ENCODE peak calls at places on chromosome 3, in ten cellular contexts. One of them, this sample, is unnamed.

GRCh38 chr3:100891033-100891432 is 102.2 kb downstream of the ABI3BP start:
- DNase-seq in A673: peak
- DNase-seq in bronchial epithelial cell: peak
- DNase-seq in thoracic aorta: no peak
- DNase-seq in foreskin fibroblast: no peak
- DNase-seq in suprapubic skin: no peak
- DNase-seq in chondrocyte: no peak
- DNase-seq in sigmoid colon: no peak
- DNase-seq in HFF-Myc: no peak
- DNase-seq in endothelial cell: no peak
- DNase-seq in this sample: no peak

GRCh38 chr3:143171141-143171651 is 51.6 kb downstream of the CHST2 start:
- DNase-seq in A673: no peak
- DNase-seq in bronchial epithelial cell: no peak
- DNase-seq in thoracic aorta: no peak
- DNase-seq in foreskin fibroblast: peak
- DNase-seq in suprapubic skin: no peak
- DNase-seq in chondrocyte: no peak
- DNase-seq in sigmoid colon: no peak
- DNase-seq in HFF-Myc: no peak
- DNase-seq in endothelial cell: no peak
- DNase-seq in this sample: no peak

GRCh38 chr3:111315911-111316310 is 226.1 kb upstream of the CD96 start:
- DNase-seq in A673: peak
- DNase-seq in bronchial epithelial cell: peak
- DNase-seq in thoracic aorta: no peak
- DNase-seq in foreskin fibroblast: peak
- DNase-seq in suprapubic skin: no peak
- DNase-seq in chondrocyte: no peak
- DNase-seq in sigmoid colon: no peak
- DNase-seq in HFF-Myc: no peak
- DNase-seq in endothelial cell: no peak
- DNase-seq in this sample: no peak

GRCh38 chr3:188721312-188721711 is 450.5 kb upstream of the TPRG1 start:
- DNase-seq in A673: no peak
- DNase-seq in bronchial epithelial cell: no peak
- DNase-seq in thoracic aorta: no peak
- DNase-seq in foreskin fibroblast: no peak
- DNase-seq in suprapubic skin: no peak
- DNase-seq in chondrocyte: no peak
- DNase-seq in sigmoid colon: no peak
- DNase-seq in HFF-Myc: no peak
- DNase-seq in endothelial cell: no peak
- DNase-seq in this sample: no peak

GRCh38 chr3:154243353-154243752 is 80.9 kb downstream of the DHX36 start:
- DNase-seq in A673: no peak
- DNase-seq in bronchial epithelial cell: peak
- DNase-seq in thoracic aorta: no peak
- DNase-seq in foreskin fibroblast: peak
- DNase-seq in suprapubic skin: no peak
- DNase-seq in chondrocyte: no peak
- DNase-seq in sigmoid colon: no peak
- DNase-seq in HFF-Myc: no peak
- DNase-seq in endothelial cell: no peak
- DNase-seq in this sample: no peak

GRCh38 chr3:139455855-139456254 is 20.5 kb downstream of the RBP2 start:
- DNase-seq in A673: peak
- DNase-seq in bronchial epithelial cell: peak
- DNase-seq in thoracic aorta: no peak
- DNase-seq in foreskin fibroblast: no peak
- DNase-seq in suprapubic skin: no peak
- DNase-seq in chondrocyte: no peak
- DNase-seq in sigmoid colon: no peak
- DNase-seq in HFF-Myc: no peak
- DNase-seq in endothelial cell: no peak
- DNase-seq in this sample: no peak

GRCh38 chr3:58333206-58334012 is 717 bp downstream of the PXK start:
- DNase-seq in A673: no peak
- DNase-seq in bronchial epithelial cell: no peak
- DNase-seq in thoracic aorta: no peak
- DNase-seq in foreskin fibroblast: no peak
- DNase-seq in suprapubic skin: no peak
- DNase-seq in chondrocyte: no peak
- DNase-seq in sigmoid colon: peak
- DNase-seq in HFF-Myc: no peak
- DNase-seq in endothelial cell: peak
- DNase-seq in this sample: peak

GRCh38 chr3:52986938-52987337 is 58.9 kb downstream of the SFMBT1 start:
- DNase-seq in A673: peak
- DNase-seq in bronchial epithelial cell: peak
- DNase-seq in thoracic aorta: no peak
- DNase-seq in foreskin fibroblast: peak
- DNase-seq in suprapubic skin: no peak
- DNase-seq in chondrocyte: no peak
- DNase-seq in sigmoid colon: no peak
- DNase-seq in HFF-Myc: peak
- DNase-seq in endothelial cell: peak
- DNase-seq in this sample: no peak

GRCh38 chr3:115843206-115843605 is 219.9 kb downstream of the GAP43 start:
- DNase-seq in A673: no peak
- DNase-seq in bronchial epithelial cell: no peak
- DNase-seq in thoracic aorta: no peak
- DNase-seq in foreskin fibroblast: no peak
- DNase-seq in suprapubic skin: no peak
- DNase-seq in chondrocyte: no peak
- DNase-seq in sigmoid colon: no peak
- DNase-seq in HFF-Myc: no peak
- DNase-seq in endothelial cell: no peak
- DNase-seq in this sample: no peak

GRCh38 chr3:176879710-176880109 is 317.6 kb downstream of the TBL1XR1 start:
- DNase-seq in A673: no peak
- DNase-seq in bronchial epithelial cell: no peak
- DNase-seq in thoracic aorta: no peak
- DNase-seq in foreskin fibroblast: no peak
- DNase-seq in suprapubic skin: no peak
- DNase-seq in chondrocyte: no peak
- DNase-seq in sigmoid colon: no peak
- DNase-seq in HFF-Myc: no peak
- DNase-seq in endothelial cell: no peak
- DNase-seq in this sample: no peak

GRCh38 chr3:117630885-117631284 is 921.3 kb downstream of the TUSC7 start:
- DNase-seq in A673: no peak
- DNase-seq in bronchial epithelial cell: peak
- DNase-seq in thoracic aorta: no peak
- DNase-seq in foreskin fibroblast: peak
- DNase-seq in suprapubic skin: no peak
- DNase-seq in chondrocyte: no peak
- DNase-seq in sigmoid colon: no peak
- DNase-seq in HFF-Myc: peak
- DNase-seq in endothelial cell: no peak
- DNase-seq in this sample: no peak

GRCh38 chr3:115899050-115899449 is 275.7 kb downstream of the GAP43 start:
- DNase-seq in A673: no peak
- DNase-seq in bronchial epithelial cell: no peak
- DNase-seq in thoracic aorta: no peak
- DNase-seq in foreskin fibroblast: no peak
- DNase-seq in suprapubic skin: no peak
- DNase-seq in chondrocyte: no peak
- DNase-seq in sigmoid colon: no peak
- DNase-seq in HFF-Myc: no peak
- DNase-seq in endothelial cell: no peak
- DNase-seq in this sample: no peak

GRCh38 chr3:14533457-14533958 is 6.6 kb downstream of the GRIP2 start:
- DNase-seq in A673: no peak
- DNase-seq in bronchial epithelial cell: no peak
- DNase-seq in thoracic aorta: no peak
- DNase-seq in foreskin fibroblast: no peak
- DNase-seq in suprapubic skin: no peak
- DNase-seq in chondrocyte: peak
- DNase-seq in sigmoid colon: no peak
- DNase-seq in HFF-Myc: no peak
- DNase-seq in endothelial cell: no peak
- DNase-seq in this sample: no peak

GRCh38 chr3:41574900-41575299 is 375.6 kb downstream of the CTNNB1 start:
- DNase-seq in A673: no peak
- DNase-seq in bronchial epithelial cell: peak
- DNase-seq in thoracic aorta: no peak
- DNase-seq in foreskin fibroblast: no peak
- DNase-seq in suprapubic skin: no peak
- DNase-seq in chondrocyte: no peak
- DNase-seq in sigmoid colon: no peak
- DNase-seq in HFF-Myc: no peak
- DNase-seq in endothelial cell: no peak
- DNase-seq in this sample: no peak
- TF ChIP-seq CTCF in A673: no peak
- TF ChIP-seq CTCF in bronchial epithelial cell: peak
- TF ChIP-seq CTCF in thoracic aorta: no peak
- TF ChIP-seq CTCF in foreskin fibroblast: no peak
- TF ChIP-seq CTCF in suprapubic skin: no peak
- TF ChIP-seq CTCF in chondrocyte: peak
- TF ChIP-seq CTCF in sigmoid colon: no peak
- TF ChIP-seq CTCF in HFF-Myc: no peak
- TF ChIP-seq CTCF in endothelial cell: no peak
- TF ChIP-seq CTCF in this sample: no peak

GRCh38 chr3:72310028-72310987 is 525.4 kb upstream of the PROK2 start:
- DNase-seq in A673: peak
- DNase-seq in bronchial epithelial cell: no peak
- DNase-seq in thoracic aorta: no peak
- DNase-seq in foreskin fibroblast: peak
- DNase-seq in suprapubic skin: no peak
- DNase-seq in chondrocyte: no peak
- DNase-seq in sigmoid colon: no peak
- DNase-seq in HFF-Myc: peak
- DNase-seq in endothelial cell: peak
- DNase-seq in this sample: peak

GRCh38 chr3:72303926-72304325 is 519.0 kb upstream of the PROK2 start:
- DNase-seq in A673: peak
- DNase-seq in bronchial epithelial cell: no peak
- DNase-seq in thoracic aorta: no peak
- DNase-seq in foreskin fibroblast: no peak
- DNase-seq in suprapubic skin: no peak
- DNase-seq in chondrocyte: no peak
- DNase-seq in sigmoid colon: no peak
- DNase-seq in HFF-Myc: no peak
- DNase-seq in endothelial cell: peak
- DNase-seq in this sample: no peak

GRCh38 chr3:72309626-72310025 is 524.7 kb upstream of the PROK2 start:
- DNase-seq in A673: peak
- DNase-seq in bronchial epithelial cell: no peak
- DNase-seq in thoracic aorta: no peak
- DNase-seq in foreskin fibroblast: no peak
- DNase-seq in suprapubic skin: no peak
- DNase-seq in chondrocyte: no peak
- DNase-seq in sigmoid colon: no peak
- DNase-seq in HFF-Myc: no peak
- DNase-seq in endothelial cell: no peak
- DNase-seq in this sample: no peak

GRCh38 chr3:72307438-72308105 is 522.6 kb upstream of the PROK2 start:
- DNase-seq in A673: no peak
- DNase-seq in bronchial epithelial cell: no peak
- DNase-seq in thoracic aorta: no peak
- DNase-seq in foreskin fibroblast: no peak
- DNase-seq in suprapubic skin: no peak
- DNase-seq in chondrocyte: no peak
- DNase-seq in sigmoid colon: no peak
- DNase-seq in HFF-Myc: no peak
- DNase-seq in endothelial cell: no peak
- DNase-seq in this sample: no peak

DNA sequence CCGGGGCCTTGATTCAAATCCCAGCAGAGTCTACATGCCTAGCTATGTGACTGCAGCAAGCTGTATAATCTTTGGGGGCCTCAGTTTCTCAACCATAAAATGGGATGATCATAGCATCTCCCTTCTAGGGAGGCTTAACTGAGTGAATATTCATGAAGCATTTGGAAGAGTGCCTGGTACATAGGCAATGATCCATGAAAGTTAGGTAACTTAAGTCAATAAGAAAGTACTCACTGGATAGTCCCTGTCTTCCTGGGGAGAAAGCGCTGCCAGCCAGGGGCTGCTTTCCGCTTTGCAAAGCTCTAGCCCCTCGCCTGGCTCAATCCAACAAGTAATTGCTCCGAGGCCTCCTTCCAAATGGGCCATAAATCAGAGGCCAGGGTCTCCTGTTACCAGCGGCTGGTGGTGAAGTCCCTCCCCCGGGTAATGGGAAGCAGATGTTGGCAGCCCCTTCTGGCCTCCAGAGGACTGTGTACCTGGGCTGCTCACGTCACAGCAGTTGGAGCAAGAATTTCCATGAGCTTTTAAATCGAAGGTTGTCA is 521.9 kb upstream of the PROK2 start:
- DNase-seq in A673: peak
- DNase-seq in bronchial epithelial cell: peak
- DNase-seq in thoracic aorta: no peak
- DNase-seq in foreskin fibroblast: no peak
- DNase-seq in suprapubic skin: no peak
- DNase-seq in chondrocyte: no peak
- DNase-seq in sigmoid colon: no peak
- DNase-seq in HFF-Myc: peak
- DNase-seq in endothelial cell: no peak
- DNase-seq in this sample: no peak
- TF ChIP-seq CTCF in A673: no peak
- TF ChIP-seq CTCF in bronchial epithelial cell: no peak
- TF ChIP-seq CTCF in thoracic aorta: no peak
- TF ChIP-seq CTCF in foreskin fibroblast: no peak
- TF ChIP-seq CTCF in suprapubic skin: no peak
- TF ChIP-seq CTCF in chondrocyte: no peak
- TF ChIP-seq CTCF in sigmoid colon: no peak
- TF ChIP-seq CTCF in HFF-Myc: no peak
- TF ChIP-seq CTCF in endothelial cell: no peak
- TF ChIP-seq CTCF in this sample: no peak

GRCh38 chr3:119313461-119313860 is 19.3 kb downstream of the ARHGAP31 start:
- DNase-seq in A673: no peak
- DNase-seq in bronchial epithelial cell: no peak
- DNase-seq in thoracic aorta: no peak
- DNase-seq in foreskin fibroblast: no peak
- DNase-seq in suprapubic skin: no peak
- DNase-seq in chondrocyte: no peak
- DNase-seq in sigmoid colon: no peak
- DNase-seq in HFF-Myc: no peak
- DNase-seq in endothelial cell: no peak
- DNase-seq in this sample: no peak
- TF ChIP-seq CTCF in A673: no peak
- TF ChIP-seq CTCF in bronchial epithelial cell: no peak
- TF ChIP-seq CTCF in thoracic aorta: no peak
- TF ChIP-seq CTCF in foreskin fibroblast: no peak
- TF ChIP-seq CTCF in suprapubic skin: no peak
- TF ChIP-seq CTCF in chondrocyte: no peak
- TF ChIP-seq CTCF in sigmoid colon: no peak
- TF ChIP-seq CTCF in HFF-Myc: no peak
- TF ChIP-seq CTCF in endothelial cell: no peak
- TF ChIP-seq CTCF in this sample: no peak

DNA sequence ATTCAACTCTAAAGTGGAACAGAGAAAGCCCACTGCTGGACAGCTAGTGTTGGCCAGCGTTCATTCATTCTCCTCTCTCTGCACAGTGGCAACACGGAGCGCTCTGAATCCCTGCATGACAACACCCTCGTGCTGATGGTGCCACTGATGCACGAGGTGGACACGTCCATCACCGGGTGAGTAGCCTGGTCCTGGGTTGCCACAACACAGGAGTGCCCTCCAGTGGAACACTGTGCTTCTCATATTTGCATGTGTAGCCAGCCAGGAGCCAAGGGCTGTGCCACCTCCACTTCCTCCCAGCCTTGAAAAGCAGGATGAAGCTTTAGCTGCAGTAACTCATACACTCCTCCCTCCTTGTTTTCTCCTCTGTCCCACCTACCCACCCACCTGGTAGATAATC is 120.0 kb upstream of the CTDSPL start:
- DNase-seq in A673: peak
- DNase-seq in bronchial epithelial cell: peak
- DNase-seq in thoracic aorta: peak
- DNase-seq in foreskin fibroblast: no peak
- DNase-seq in suprapubic skin: no peak
- DNase-seq in chondrocyte: no peak
- DNase-seq in sigmoid colon: peak
- DNase-seq in HFF-Myc: no peak
- DNase-seq in endothelial cell: peak
- DNase-seq in this sample: no peak
- TF ChIP-seq CTCF in A673: peak
- TF ChIP-seq CTCF in bronchial epithelial cell: peak
- TF ChIP-seq CTCF in thoracic aorta: peak
- TF ChIP-seq CTCF in foreskin fibroblast: no peak
- TF ChIP-seq CTCF in suprapubic skin: peak
- TF ChIP-seq CTCF in chondrocyte: peak
- TF ChIP-seq CTCF in sigmoid colon: peak
- TF ChIP-seq CTCF in HFF-Myc: peak
- TF ChIP-seq CTCF in endothelial cell: no peak
- TF ChIP-seq CTCF in this sample: no peak